ENCODE peak calls at places on chromosomes 5 and 9, in seven cellular contexts. Z, N, C, O, Y, G and W are unnamed samples.
A peak's percentile ranks its signal among the peaks of the same experiment; 100 is the strongest.

GRCh38 chr9:125169889-125170288 is 19.7 kb downstream of the PPP6C start:
- DNase-seq in N (no peak), Y (no peak), G (no peak), C (no peak), Z (peak; percentile 50), O (no peak), W (no peak)

GRCh38 chr9:133166392-133166791 is 2.7 kb upstream of the GBGT1 start:
- DNase-seq in Z (no peak), Y (no peak), N (no peak), C (no peak), O (no peak), G (no peak), W (no peak)

GRCh38 chr9:131045300-131046092 is 36.5 kb downstream of the LAMC3 start:
- DNase-seq in C (no peak), N (no peak), Y (peak; percentile 92), G (no peak), O (no peak), Z (no peak), W (no peak)

GRCh38 chr5:172113036-172113435 is 75.0 kb downstream of the STK10 start:
- DNase-seq in Z (no peak), G (no peak), Y (no peak), O (peak; percentile 68), N (no peak), C (no peak), W (no peak)

GRCh38 chr5:34897646-34898045 is 17.7 kb downstream of the RAD1 start:
- DNase-seq in Y (no peak), O (no peak), C (no peak), N (no peak), G (no peak), Z (no peak), W (no peak)

GRCh38 chr5:120314201-120314600 is 149.9 kb upstream of the PRR16 start:
- DNase-seq in Z (peak; percentile 44), O (no peak), G (no peak), C (no peak), N (no peak), Y (no peak), W (no peak)

GRCh38 chr9:133726401-133727276 is 11.5 kb downstream of the SARDH start:
- DNase-seq in O (no peak), C (peak; percentile 69), Z (peak; percentile 50), G (peak; percentile 86), N (peak; percentile 38), Y (peak; percentile 69), W (peak; percentile 60)

GRCh38 chr5:81717221-81717620 is 33.7 kb downstream of the SSBP2 start:
- DNase-seq in N (no peak), O (no peak), G (no peak), Z (peak; percentile 72), Y (no peak), C (no peak), W (no peak)

GRCh38 chr5:1011741-1012315 is 3.2 kb downstream of the NKD2 start:
- DNase-seq in C (no peak), G (no peak), Y (no peak), O (no peak), Z (no peak), N (no peak), W (no peak)

GRCh38 chr9:89770779-89771178 is 166.0 kb downstream of the GADD45G start:
- DNase-seq in C (no peak), O (no peak), G (peak; percentile 34), N (no peak), Z (no peak), Y (no peak), W (no peak)

GRCh38 chr5:170216262-170216864 is 16.4 kb upstream of the C5orf58 start:
- DNase-seq in O (no peak), G (peak; percentile 57), C (peak; percentile 77), Y (peak; percentile 47), Z (peak; percentile 36), N (peak; percentile 35), W (peak; percentile 29)

GRCh38 chr9:134437417-134438203 is 111.4 kb downstream of the RXRA start:
- DNase-seq in N (no peak), O (no peak), G (no peak), C (no peak), Z (no peak), Y (no peak), W (no peak)

GRCh38 chr9:1458503-1458902 is 408.3 kb downstream of the DMRT2 start:
- DNase-seq in Y (no peak), C (peak; percentile 14), O (no peak), G (no peak), Z (peak; percentile 2), N (peak; percentile 7), W (no peak)

GRCh38 chr9:94554078-94554438 is 825 bp upstream of the PCAT7 start:
- DNase-seq in Y (no peak), C (no peak), G (no peak), O (no peak), Z (no peak), N (no peak), W (no peak)

GRCh38 chr5:176733586-176734262 is 76.6 kb upstream of the UNC5A start:
- DNase-seq in N (no peak), Z (no peak), G (peak; percentile 42), O (no peak), C (no peak), Y (no peak), W (no peak)

GRCh38 chr5:31809037-31809910 is 170.3 kb downstream of the PDZD2 start:
- DNase-seq in N (peak; percentile 68), Y (peak; percentile 68), C (peak; percentile 81), G (peak; percentile 82), Z (peak; percentile 70), O (no peak), W (peak; percentile 52)

GRCh38 chr5:2417301-2417700 is 334.2 kb downstream of the IRX2 start:
- DNase-seq in N (no peak), Y (no peak), C (no peak), G (no peak), Z (no peak), O (no peak), W (no peak)

GRCh38 chr9:114691046-114691955 is 9.3 kb upstream of the TEX48 start:
- DNase-seq in C (peak; percentile 69), Z (peak; percentile 91), O (peak; percentile 36), G (no peak), Y (no peak), N (peak; percentile 85), W (no peak)

GRCh38 chr9:89658401-89658800 is 53.6 kb downstream of the GADD45G start:
- DNase-seq in C (no peak), G (no peak), Y (no peak), O (no peak), Z (no peak), N (no peak), W (no peak)

GRCh38 chr9:91611582-91611981 is 187.9 kb upstream of the NFIL3 start:
- DNase-seq in O (no peak), C (peak; percentile 9), Z (peak; percentile 35), G (no peak), Y (no peak), N (no peak), W (no peak)

GRCh38 chr5:32587067-32587551 is 1.8 kb downstream of the SUB1 start:
- DNase-seq in G (no peak), C (no peak), Z (no peak), N (no peak), Y (no peak), O (no peak), W (no peak)

GRCh38 chr9:96061293-96061987 is 185.9 kb downstream of the ERCC6L2 start:
- DNase-seq in Y (peak; percentile 54), G (peak; percentile 64), C (peak; percentile 47), Z (peak; percentile 41), O (no peak), N (peak; percentile 10), W (peak; percentile 21)

GRCh38 chr9:76738402-76738801 is 25.8 kb upstream of the PCA3 start:
- DNase-seq in Y (no peak), O (no peak), Z (no peak), N (no peak), C (no peak), G (no peak), W (no peak)

GRCh38 chr5:35924122-35924949 is 14.1 kb downstream of the CAPSL start:
- DNase-seq in G (no peak), Z (peak; percentile 85), Y (no peak), O (no peak), N (no peak), C (no peak), W (no peak)

DNA sequence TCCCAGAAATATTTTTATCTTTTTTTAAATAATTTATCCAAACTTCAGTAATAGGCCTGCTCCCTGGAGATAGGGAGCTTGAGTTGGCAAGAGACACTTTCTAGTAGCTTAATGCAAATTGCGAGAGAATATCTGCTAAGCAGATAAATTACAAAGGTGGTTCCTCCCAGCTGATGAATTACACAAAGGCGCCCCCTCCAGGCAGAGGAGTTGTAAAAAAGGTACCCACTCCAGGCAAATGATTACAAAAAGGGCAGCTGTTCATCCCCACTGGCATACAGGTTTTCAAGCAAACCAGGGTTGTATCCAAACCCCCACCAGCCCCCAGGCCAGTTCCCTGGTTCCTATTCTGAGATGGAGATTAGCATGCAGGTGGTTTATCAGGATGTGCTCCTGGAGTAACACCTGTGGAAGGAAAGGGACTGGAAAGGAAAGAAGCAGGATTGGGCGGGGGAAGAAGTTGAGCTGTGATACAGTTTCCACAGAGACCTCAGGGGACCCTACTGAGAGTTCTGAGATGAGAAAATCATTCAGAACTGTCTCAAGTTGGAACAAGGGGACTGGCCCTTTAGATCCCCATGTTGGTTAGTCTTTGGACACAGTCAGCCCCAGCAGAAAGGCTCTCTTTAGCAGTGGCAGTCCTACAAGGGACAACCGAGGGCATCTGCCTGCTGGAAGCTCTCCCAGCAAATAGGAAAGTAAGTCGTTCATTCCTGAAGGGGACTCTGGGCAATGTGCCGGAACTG is 25.5 kb downstream of the ESM1 start:
- DNase-seq in C (no peak), N (peak; percentile 4), Z (no peak), O (no peak), G (no peak), Y (peak; percentile 26), W (peak; percentile 5)
- TF ChIP-seq RAD21 in C (no peak), N (peak; percentile 47), Z (no peak), O (no peak), G (peak; percentile 20), Y (no peak), W (no peak)

GRCh38 chr5:173757279-173757678 is 130.9 kb upstream of the CPEB4 start:
- DNase-seq in Z (no peak), G (peak; percentile 67), N (no peak), Y (no peak), O (no peak), C (no peak), W (no peak)
- TF ChIP-seq RAD21 in Z (no peak), G (no peak), N (no peak), Y (no peak), O (no peak), C (no peak), W (no peak)

DNA sequence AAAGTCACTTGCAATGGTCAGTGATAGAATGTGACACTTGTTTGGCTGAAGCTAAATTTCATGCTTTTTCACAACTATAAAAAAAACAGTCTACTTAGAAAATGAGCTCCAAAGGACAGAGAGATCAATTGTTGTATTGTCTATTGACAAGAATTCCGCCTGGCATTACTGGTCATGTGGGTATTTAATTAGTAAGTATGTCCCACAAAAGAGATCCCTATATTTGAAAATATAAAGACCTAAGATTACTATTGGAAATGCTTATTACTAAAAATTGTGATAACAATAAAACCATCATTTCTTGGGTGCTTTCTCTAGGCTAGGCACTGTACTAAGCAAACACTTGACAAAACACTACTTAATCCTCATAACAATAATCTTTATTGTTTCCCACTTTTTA is 745.2 kb upstream of the C9orf72 start:
- DNase-seq in N (no peak), C (no peak), Y (no peak), O (no peak), Z (no peak), G (no peak), W (no peak)
- TF ChIP-seq RAD21 in N (no peak), C (no peak), Y (no peak), O (no peak), Z (no peak), G (no peak), W (no peak)

GRCh38 chr5:95709967-95710650 is 21.0 kb upstream of the RHOBTB3 start:
- DNase-seq in O (no peak), G (no peak), Z (no peak), N (peak; percentile 71), C (peak; percentile 32), Y (peak; percentile 57), W (peak; percentile 44)
- TF ChIP-seq RAD21 in O (no peak), G (no peak), Z (no peak), N (no peak), C (no peak), Y (no peak), W (no peak)